ENCODE peak calls at places on chromosomes 6 and 20, in ten cellular contexts. C, L, M, P, F, J, Z, V, K and A are unnamed samples.

GRCh38 chr20:51534764-51535386 is 7.6 kb downstream of the NFATC2 start:
- DNase-seq in C (no peak), L (no peak), M (no peak), P (no peak), F (no peak), J (no peak), Z (no peak), V (no peak), K (no peak), A (peak)

GRCh38 chr6:43075791-43076092 is 372 bp upstream of the PTK7 start:
- DNase-seq in C (no peak), L (no peak), M (no peak), P (no peak), F (no peak), J (no peak), Z (no peak), V (no peak), K (no peak), A (no peak)

GRCh38 chr6:56529594-56530191 is 113.0 kb downstream of the DST start:
- DNase-seq in C (no peak), L (peak), M (peak), P (no peak), F (no peak), J (no peak), Z (no peak), V (peak), K (no peak), A (no peak)

GRCh38 chr6:159941286-159942113 is 27.4 kb upstream of the IGF2R start:
- DNase-seq in C (peak), L (peak), M (peak), P (no peak), F (no peak), J (no peak), Z (no peak), V (peak), K (no peak), A (no peak)

GRCh38 chr6:157445277-157445676 is 64.3 kb downstream of the ZDHHC14 start:
- DNase-seq in C (no peak), L (no peak), M (no peak), P (no peak), F (no peak), J (no peak), Z (no peak), V (no peak), K (no peak), A (no peak)

GRCh38 chr6:15501806-15502450 is 160.9 kb downstream of the DTNBP1 start:
- DNase-seq in C (peak), L (peak), M (peak), P (peak), F (no peak), J (no peak), Z (no peak), V (peak), K (no peak), A (no peak)

GRCh38 chr20:22430154-22430745 is 154.1 kb downstream of the FOXA2 start:
- DNase-seq in C (no peak), L (no peak), M (no peak), P (no peak), F (peak), J (no peak), Z (no peak), V (no peak), K (no peak), A (no peak)

GRCh38 chr6:154653853-154654252 is 79.4 kb upstream of the SCAF8 start:
- DNase-seq in C (peak), L (peak), M (peak), P (no peak), F (peak), J (peak), Z (no peak), V (peak), K (no peak), A (peak)

GRCh38 chr6:53712078-53712477 is 46.5 kb upstream of the KLHL31 start:
- DNase-seq in C (no peak), L (no peak), M (no peak), P (no peak), F (no peak), J (no peak), Z (no peak), V (no peak), K (no peak), A (no peak)

GRCh38 chr6:108195209-108195608 is 29.4 kb downstream of the NR2E1 start:
- DNase-seq in C (no peak), L (no peak), M (no peak), P (no peak), F (no peak), J (no peak), Z (no peak), V (no peak), K (no peak), A (no peak)

GRCh38 chr20:61933951-61934715 is 131.5 kb downstream of the TAF4 start:
- DNase-seq in C (no peak), L (no peak), M (no peak), P (peak), F (no peak), J (no peak), Z (no peak), V (no peak), K (no peak), A (peak)

GRCh38 chr20:57071283-57071701 is 195.1 kb downstream of the BMP7 start:
- DNase-seq in C (no peak), L (no peak), M (no peak), P (no peak), F (peak), J (no peak), Z (no peak), V (no peak), K (no peak), A (no peak)

GRCh38 chr6:163950159-163950558 is 535.6 kb downstream of the QKI start:
- DNase-seq in C (peak), L (peak), M (peak), P (no peak), F (no peak), J (no peak), Z (no peak), V (peak), K (no peak), A (no peak)

GRCh38 chr6:142416179-142416578 is 114.4 kb downstream of the ADGRG6 start:
- DNase-seq in C (peak), L (peak), M (peak), P (peak), F (peak), J (no peak), Z (no peak), V (peak), K (no peak), A (no peak)

GRCh38 chr20:44091026-44091425 is 96.0 kb downstream of the JPH2 start:
- DNase-seq in C (no peak), L (no peak), M (no peak), P (no peak), F (no peak), J (no peak), Z (no peak), V (no peak), K (no peak), A (peak)

GRCh38 chr20:44092551-44093248 is 94.3 kb downstream of the JPH2 start:
- DNase-seq in C (peak), L (peak), M (peak), P (no peak), F (no peak), J (peak), Z (peak), V (peak), K (no peak), A (no peak)

GRCh38 chr20:44095831-44096230 is 91.2 kb downstream of the JPH2 start:
- DNase-seq in C (no peak), L (no peak), M (no peak), P (no peak), F (no peak), J (no peak), Z (no peak), V (no peak), K (no peak), A (peak)

GRCh38 chr20:44089987-44090674 is 96.9 kb downstream of the JPH2 start:
- DNase-seq in C (peak), L (peak), M (peak), P (no peak), F (peak), J (no peak), Z (peak), V (peak), K (no peak), A (peak)

GRCh38 chr20:44093249-44093582 is 93.8 kb downstream of the JPH2 start:
- DNase-seq in C (no peak), L (no peak), M (no peak), P (no peak), F (no peak), J (no peak), Z (no peak), V (no peak), K (no peak), A (no peak)
- TF ChIP-seq CTCF in C (no peak), L (no peak), M (no peak), P (no peak), F (peak), J (no peak), Z (no peak), V (no peak), K (no peak), A (no peak)

GRCh38 chr6:79431469-79431868 is 105.8 kb downstream of the LCA5 start:
- DNase-seq in C (no peak), L (no peak), M (no peak), P (no peak), F (no peak), J (no peak), Z (no peak), V (no peak), K (no peak), A (no peak)
- TF ChIP-seq CTCF in C (peak), L (no peak), M (peak), P (no peak), F (no peak), J (peak), Z (no peak), V (peak), K (peak), A (no peak)

GRCh38 chr6:86193821-86194220 is 551.1 kb upstream of the SYNCRIP start:
- DNase-seq in C (no peak), L (no peak), M (no peak), P (no peak), F (no peak), J (no peak), Z (no peak), V (no peak), K (no peak), A (no peak)

GRCh38 chr6:86192123-86192522 is 549.4 kb upstream of the SYNCRIP start:
- DNase-seq in C (no peak), L (no peak), M (peak), P (no peak), F (no peak), J (no peak), Z (no peak), V (peak), K (no peak), A (no peak)
- TF ChIP-seq CTCF in C (no peak), L (peak), M (peak), P (peak), F (no peak), J (peak), Z (peak), V (peak), K (peak), A (peak)

GRCh38 chr20:44734938-44735337 is 10.7 kb upstream of the KCNK15 start:
- DNase-seq in C (no peak), L (peak), M (peak), P (no peak), F (peak), J (peak), Z (no peak), V (peak), K (no peak), A (no peak)
- TF ChIP-seq CTCF in C (no peak), L (peak), M (no peak), P (peak), F (peak), J (peak), Z (peak), V (peak), K (peak), A (peak)

DNA sequence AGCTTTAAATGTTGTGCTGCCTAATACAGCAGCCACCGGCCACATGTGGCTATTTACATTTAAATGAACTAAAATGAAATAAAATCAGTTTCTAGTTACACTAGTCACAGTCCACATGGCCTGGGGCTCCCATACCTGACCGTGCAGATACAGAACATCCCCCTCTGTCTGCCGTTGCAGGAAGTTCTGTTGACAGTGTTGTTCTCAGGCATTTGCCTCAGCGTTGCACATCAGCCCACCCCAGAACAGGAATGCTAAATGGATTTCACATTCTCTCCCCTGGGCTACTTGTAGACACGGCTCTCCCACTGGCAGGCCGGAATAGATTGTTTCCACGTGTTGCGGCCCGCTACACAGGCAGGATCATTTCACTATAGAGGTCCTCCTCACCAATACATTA is 26.3 kb downstream of the JAG1 start:
- DNase-seq in C (no peak), L (no peak), M (peak), P (no peak), F (no peak), J (no peak), Z (no peak), V (no peak), K (no peak), A (no peak)
- TF ChIP-seq CTCF in C (peak), L (no peak), M (peak), P (no peak), F (no peak), J (no peak), Z (no peak), V (peak), K (peak), A (peak)

DNA sequence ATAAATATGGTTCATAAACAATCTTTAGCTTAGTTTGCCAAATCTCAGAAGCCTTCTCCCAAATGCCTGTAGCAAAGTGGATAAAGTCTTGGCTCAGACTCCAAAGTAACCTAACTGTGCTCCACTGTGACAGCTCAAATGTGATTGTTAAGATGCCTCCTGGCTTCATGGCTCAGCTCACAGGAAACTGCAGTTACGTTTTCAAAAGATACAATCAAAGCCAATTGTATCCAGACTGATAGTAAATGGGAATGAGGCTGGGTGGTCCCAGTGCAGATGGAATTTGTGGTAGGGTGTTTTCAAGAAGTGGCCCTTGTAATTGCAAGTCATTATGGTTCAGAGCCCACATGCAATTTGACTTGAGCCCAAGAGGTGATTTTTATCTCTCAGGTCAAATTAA is 151.2 kb upstream of the TAB2 start:
- DNase-seq in C (no peak), L (no peak), M (no peak), P (no peak), F (no peak), J (no peak), Z (no peak), V (no peak), K (no peak), A (no peak)
- TF ChIP-seq CTCF in C (no peak), L (no peak), M (no peak), P (no peak), F (no peak), J (no peak), Z (no peak), V (no peak), K (no peak), A (no peak)